ENCODE peak calls at places on chromosomes 3 and 15, in six cellular contexts. One of them, this sample, is unnamed. For H3K9me3, the result is how much of the 10 kb centered on the place peaks cover.

GRCh38 chr3:56878046-56878445 is 76.3 kb upstream of the ARHGEF3 start:
- DNase-seq in adipocyte: no peak
- DNase-seq in prostate gland: no peak
- DNase-seq in Peyer's patch: no peak
- DNase-seq in cardiac muscle cell: peak
- DNase-seq in naive thymus-derived CD4-positive, alpha-beta T cell: no peak
- DNase-seq in this sample: no peak

GRCh38 chr3:27721717-27722564 is at the start of gene EOMES:
- DNase-seq in adipocyte: peak
- DNase-seq in prostate gland: no peak
- DNase-seq in Peyer's patch: peak
- DNase-seq in cardiac muscle cell: peak
- DNase-seq in naive thymus-derived CD4-positive, alpha-beta T cell: peak
- DNase-seq in this sample: peak

GRCh38 chr15:45594322-45594721 is 7.1 kb downstream of the BLOC1S6 start:
- DNase-seq in adipocyte: peak
- DNase-seq in prostate gland: no peak
- DNase-seq in Peyer's patch: no peak
- DNase-seq in cardiac muscle cell: no peak
- DNase-seq in naive thymus-derived CD4-positive, alpha-beta T cell: no peak
- DNase-seq in this sample: no peak

GRCh38 chr3:105746226-105746996 is 122.4 kb downstream of the CBLB start:
- DNase-seq in adipocyte: no peak
- DNase-seq in prostate gland: no peak
- DNase-seq in Peyer's patch: no peak
- DNase-seq in cardiac muscle cell: no peak
- DNase-seq in naive thymus-derived CD4-positive, alpha-beta T cell: no peak
- DNase-seq in this sample: no peak

GRCh38 chr3:111954228-111954990 is 24.4 kb upstream of the ABHD10 start:
- DNase-seq in adipocyte: peak
- DNase-seq in prostate gland: peak
- DNase-seq in Peyer's patch: no peak
- DNase-seq in cardiac muscle cell: no peak
- DNase-seq in naive thymus-derived CD4-positive, alpha-beta T cell: no peak
- DNase-seq in this sample: no peak

GRCh38 chr15:81485806-81486205 is 111.8 kb upstream of the TMC3 start:
- DNase-seq in adipocyte: no peak
- DNase-seq in prostate gland: no peak
- DNase-seq in Peyer's patch: no peak
- DNase-seq in cardiac muscle cell: no peak
- DNase-seq in naive thymus-derived CD4-positive, alpha-beta T cell: no peak
- DNase-seq in this sample: no peak

GRCh38 chr3:149233323-149233722 is 11.7 kb upstream of the CP start:
- DNase-seq in adipocyte: no peak
- DNase-seq in prostate gland: no peak
- DNase-seq in Peyer's patch: no peak
- DNase-seq in cardiac muscle cell: no peak
- DNase-seq in naive thymus-derived CD4-positive, alpha-beta T cell: no peak
- DNase-seq in this sample: no peak

GRCh38 chr15:38504680-38505467 is 50.9 kb downstream of the FAM98B start:
- DNase-seq in adipocyte: no peak
- DNase-seq in prostate gland: no peak
- DNase-seq in Peyer's patch: no peak
- DNase-seq in cardiac muscle cell: no peak
- DNase-seq in naive thymus-derived CD4-positive, alpha-beta T cell: no peak
- DNase-seq in this sample: no peak

GRCh38 chr3:183777016-183777618 is 48.3 kb downstream of the MAP6D1 start:
- DNase-seq in adipocyte: peak
- DNase-seq in prostate gland: no peak
- DNase-seq in Peyer's patch: no peak
- DNase-seq in cardiac muscle cell: no peak
- DNase-seq in naive thymus-derived CD4-positive, alpha-beta T cell: no peak
- DNase-seq in this sample: no peak

GRCh38 chr3:71649757-71650156 is 66.2 kb upstream of the FOXP1 start:
- DNase-seq in adipocyte: no peak
- DNase-seq in prostate gland: no peak
- DNase-seq in Peyer's patch: peak
- DNase-seq in cardiac muscle cell: no peak
- DNase-seq in naive thymus-derived CD4-positive, alpha-beta T cell: no peak
- DNase-seq in this sample: no peak

GRCh38 chr3:116579843-116580242 is 129.7 kb upstream of the TUSC7 start:
- DNase-seq in adipocyte: peak
- DNase-seq in prostate gland: no peak
- DNase-seq in Peyer's patch: no peak
- DNase-seq in cardiac muscle cell: peak
- DNase-seq in naive thymus-derived CD4-positive, alpha-beta T cell: no peak
- DNase-seq in this sample: no peak

GRCh38 chr3:189225431-189225830 is 53.7 kb downstream of the TPRG1 start:
- DNase-seq in adipocyte: no peak
- DNase-seq in prostate gland: no peak
- DNase-seq in Peyer's patch: no peak
- DNase-seq in cardiac muscle cell: no peak
- DNase-seq in naive thymus-derived CD4-positive, alpha-beta T cell: no peak
- DNase-seq in this sample: no peak

GRCh38 chr15:90845201-90845949 is 23.0 kb upstream of the FURIN start:
- DNase-seq in adipocyte: peak
- DNase-seq in prostate gland: no peak
- DNase-seq in Peyer's patch: peak
- DNase-seq in cardiac muscle cell: no peak
- DNase-seq in naive thymus-derived CD4-positive, alpha-beta T cell: no peak
- DNase-seq in this sample: no peak

GRCh38 chr3:29950232-29950631 is 656.2 kb upstream of the TGFBR2 start:
- DNase-seq in adipocyte: no peak
- DNase-seq in prostate gland: no peak
- DNase-seq in Peyer's patch: no peak
- DNase-seq in cardiac muscle cell: no peak
- DNase-seq in naive thymus-derived CD4-positive, alpha-beta T cell: no peak
- DNase-seq in this sample: no peak

GRCh38 chr3:64341355-64341754 is 116.1 kb upstream of the PRICKLE2 start:
- DNase-seq in adipocyte: peak
- DNase-seq in prostate gland: no peak
- DNase-seq in Peyer's patch: no peak
- DNase-seq in cardiac muscle cell: no peak
- DNase-seq in naive thymus-derived CD4-positive, alpha-beta T cell: no peak
- DNase-seq in this sample: no peak

GRCh38 chr15:57061281-57061680 is 142.8 kb downstream of the TCF12 start:
- DNase-seq in adipocyte: no peak
- DNase-seq in prostate gland: no peak
- DNase-seq in Peyer's patch: no peak
- DNase-seq in cardiac muscle cell: no peak
- DNase-seq in naive thymus-derived CD4-positive, alpha-beta T cell: no peak
- DNase-seq in this sample: no peak

GRCh38 chr3:67635806-67636205 is 18.6 kb downstream of the SUCLG2 start:
- DNase-seq in adipocyte: peak
- DNase-seq in prostate gland: no peak
- DNase-seq in Peyer's patch: no peak
- DNase-seq in cardiac muscle cell: no peak
- DNase-seq in naive thymus-derived CD4-positive, alpha-beta T cell: no peak
- DNase-seq in this sample: no peak

GRCh38 chr3:77320514-77320913 is 280.6 kb downstream of the ROBO2 start:
- DNase-seq in adipocyte: peak
- DNase-seq in prostate gland: no peak
- DNase-seq in Peyer's patch: no peak
- DNase-seq in cardiac muscle cell: peak
- DNase-seq in naive thymus-derived CD4-positive, alpha-beta T cell: no peak
- DNase-seq in this sample: no peak

GRCh38 chr15:54482251-54482650 is 504.0 kb downstream of the UNC13C start:
- DNase-seq in adipocyte: no peak
- DNase-seq in prostate gland: no peak
- DNase-seq in Peyer's patch: no peak
- DNase-seq in cardiac muscle cell: no peak
- DNase-seq in naive thymus-derived CD4-positive, alpha-beta T cell: no peak
- DNase-seq in this sample: no peak

GRCh38 chr3:169562988-169563774 is 100.3 kb downstream of the MECOM start:
- DNase-seq in adipocyte: no peak
- DNase-seq in prostate gland: no peak
- DNase-seq in Peyer's patch: no peak
- DNase-seq in cardiac muscle cell: no peak
- DNase-seq in naive thymus-derived CD4-positive, alpha-beta T cell: no peak
- DNase-seq in this sample: no peak

GRCh38 chr15:63380828-63381282 is 791 bp downstream of the CA12 start:
- DNase-seq in adipocyte: no peak
- DNase-seq in prostate gland: no peak
- DNase-seq in Peyer's patch: peak
- DNase-seq in cardiac muscle cell: no peak
- DNase-seq in naive thymus-derived CD4-positive, alpha-beta T cell: no peak
- DNase-seq in this sample: no peak

GRCh38 chr3:143242101-143242500 is 122.5 kb downstream of the CHST2 start:
- DNase-seq in adipocyte: peak
- DNase-seq in prostate gland: no peak
- DNase-seq in Peyer's patch: no peak
- DNase-seq in cardiac muscle cell: no peak
- DNase-seq in naive thymus-derived CD4-positive, alpha-beta T cell: no peak
- DNase-seq in this sample: no peak

GRCh38 chr3:127485396-127486170 is 105.0 kb downstream of the TPRA1 start:
- DNase-seq in adipocyte: no peak
- DNase-seq in prostate gland: no peak
- DNase-seq in Peyer's patch: peak
- DNase-seq in cardiac muscle cell: no peak
- DNase-seq in naive thymus-derived CD4-positive, alpha-beta T cell: no peak
- DNase-seq in this sample: no peak

GRCh38 chr3:128922804-128923459 is 43.5 kb downstream of the ACAD9 start:
- DNase-seq in adipocyte: no peak
- DNase-seq in prostate gland: no peak
- DNase-seq in Peyer's patch: peak
- DNase-seq in cardiac muscle cell: no peak
- DNase-seq in naive thymus-derived CD4-positive, alpha-beta T cell: peak
- DNase-seq in this sample: no peak

GRCh38 chr3:138479355-138479964 is 45.0 kb downstream of the ESYT3 start:
- DNase-seq in adipocyte: peak
- DNase-seq in prostate gland: no peak
- DNase-seq in Peyer's patch: no peak
- DNase-seq in cardiac muscle cell: peak
- DNase-seq in naive thymus-derived CD4-positive, alpha-beta T cell: no peak
- DNase-seq in this sample: no peak

GRCh38 chr15:42931702-42932486 is 11.3 kb upstream of the TTBK2 start:
- DNase-seq in adipocyte: no peak
- DNase-seq in prostate gland: peak
- DNase-seq in Peyer's patch: no peak
- DNase-seq in cardiac muscle cell: no peak
- DNase-seq in naive thymus-derived CD4-positive, alpha-beta T cell: no peak
- DNase-seq in this sample: no peak

GRCh38 chr3:46876313-46877300 is 914 bp upstream of the PTH1R start:
- DNase-seq in adipocyte: no peak
- DNase-seq in prostate gland: no peak
- DNase-seq in Peyer's patch: no peak
- DNase-seq in cardiac muscle cell: no peak
- DNase-seq in naive thymus-derived CD4-positive, alpha-beta T cell: no peak
- DNase-seq in this sample: no peak

GRCh38 chr3:37150621-37151020 is 23.8 kb downstream of the LRRFIP2 start:
- DNase-seq in adipocyte: peak
- DNase-seq in prostate gland: no peak
- DNase-seq in Peyer's patch: no peak
- DNase-seq in cardiac muscle cell: no peak
- DNase-seq in naive thymus-derived CD4-positive, alpha-beta T cell: no peak
- DNase-seq in this sample: no peak

GRCh38 chr15:87267798-87268197 is 988.7 kb downstream of the NTRK3 start:
- DNase-seq in adipocyte: peak
- DNase-seq in prostate gland: no peak
- DNase-seq in Peyer's patch: no peak
- DNase-seq in cardiac muscle cell: no peak
- DNase-seq in naive thymus-derived CD4-positive, alpha-beta T cell: no peak
- DNase-seq in this sample: no peak

GRCh38 chr3:44734646-44735168 is 5.3 kb downstream of the ZNF501 start:
- DNase-seq in adipocyte: no peak
- DNase-seq in prostate gland: no peak
- DNase-seq in Peyer's patch: no peak
- DNase-seq in cardiac muscle cell: no peak
- DNase-seq in naive thymus-derived CD4-positive, alpha-beta T cell: no peak
- DNase-seq in this sample: no peak

DNA sequence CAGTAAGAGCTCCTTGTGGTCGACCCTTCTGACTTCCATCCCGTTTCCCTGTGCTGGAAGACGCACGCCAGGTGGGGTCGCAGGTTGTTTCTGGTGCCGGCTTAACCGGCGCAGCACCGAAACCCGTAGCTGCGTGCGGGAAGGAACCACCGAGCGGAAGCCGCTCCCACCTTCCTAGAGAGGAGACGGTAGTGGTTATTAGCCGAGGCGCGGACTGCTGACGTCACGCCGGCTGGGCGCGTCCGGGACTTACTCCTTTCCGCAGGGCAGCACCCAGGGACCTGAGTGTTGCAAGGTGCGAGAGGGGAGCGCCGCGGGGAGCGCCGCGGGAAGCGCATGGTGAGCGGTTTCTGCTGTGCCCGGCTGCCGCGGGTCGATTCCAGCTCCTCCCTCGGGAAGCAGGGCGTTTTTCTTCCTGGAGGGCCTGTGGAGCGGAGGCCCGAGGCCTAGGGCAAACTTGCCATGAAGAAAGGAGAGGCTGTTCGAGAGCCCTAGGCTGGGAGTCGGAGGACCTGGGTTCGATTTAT is at the start of gene ZNF501:
- DNase-seq in adipocyte: peak
- DNase-seq in prostate gland: peak
- DNase-seq in Peyer's patch: peak
- DNase-seq in cardiac muscle cell: peak
- DNase-seq in naive thymus-derived CD4-positive, alpha-beta T cell: peak
- DNase-seq in this sample: peak
- H3K9me3 ChIP-seq in adipocyte: half or more
- H3K9me3 ChIP-seq in prostate gland: under half
- H3K9me3 ChIP-seq in Peyer's patch: under half
- H3K9me3 ChIP-seq in cardiac muscle cell: under half
- H3K9me3 ChIP-seq in naive thymus-derived CD4-positive, alpha-beta T cell: under half
- H3K9me3 ChIP-seq in this sample: under half

GRCh38 chr15:27933562-27933961 is 165.6 kb downstream of the OCA2 start:
- DNase-seq in adipocyte: no peak
- DNase-seq in prostate gland: no peak
- DNase-seq in Peyer's patch: no peak
- DNase-seq in cardiac muscle cell: no peak
- DNase-seq in naive thymus-derived CD4-positive, alpha-beta T cell: no peak
- DNase-seq in this sample: no peak
- H3K9me3 ChIP-seq in adipocyte: under half
- H3K9me3 ChIP-seq in prostate gland: under half
- H3K9me3 ChIP-seq in Peyer's patch: under half
- H3K9me3 ChIP-seq in cardiac muscle cell: under half
- H3K9me3 ChIP-seq in naive thymus-derived CD4-positive, alpha-beta T cell: under half
- H3K9me3 ChIP-seq in this sample: under half

GRCh38 chr3:1139071-1139470 is 46.2 kb downstream of the CNTN6 start:
- DNase-seq in adipocyte: no peak
- DNase-seq in prostate gland: no peak
- DNase-seq in Peyer's patch: no peak
- DNase-seq in cardiac muscle cell: no peak
- DNase-seq in naive thymus-derived CD4-positive, alpha-beta T cell: no peak
- DNase-seq in this sample: no peak

GRCh38 chr3:1138036-1138435 is 45.2 kb downstream of the CNTN6 start:
- DNase-seq in adipocyte: no peak
- DNase-seq in prostate gland: no peak
- DNase-seq in Peyer's patch: no peak
- DNase-seq in cardiac muscle cell: no peak
- DNase-seq in naive thymus-derived CD4-positive, alpha-beta T cell: no peak
- DNase-seq in this sample: no peak

GRCh38 chr3:1131156-1131555 is 38.3 kb downstream of the CNTN6 start:
- DNase-seq in adipocyte: no peak
- DNase-seq in prostate gland: no peak
- DNase-seq in Peyer's patch: no peak
- DNase-seq in cardiac muscle cell: no peak
- DNase-seq in naive thymus-derived CD4-positive, alpha-beta T cell: no peak
- DNase-seq in this sample: no peak

GRCh38 chr3:1135194-1135593 is 42.4 kb downstream of the CNTN6 start:
- DNase-seq in adipocyte: no peak
- DNase-seq in prostate gland: no peak
- DNase-seq in Peyer's patch: no peak
- DNase-seq in cardiac muscle cell: no peak
- DNase-seq in naive thymus-derived CD4-positive, alpha-beta T cell: no peak
- DNase-seq in this sample: no peak
- H3K9me3 ChIP-seq in adipocyte: under half
- H3K9me3 ChIP-seq in prostate gland: under half
- H3K9me3 ChIP-seq in Peyer's patch: under half
- H3K9me3 ChIP-seq in cardiac muscle cell: under half
- H3K9me3 ChIP-seq in naive thymus-derived CD4-positive, alpha-beta T cell: under half
- H3K9me3 ChIP-seq in this sample: under half

GRCh38 chr15:99628374-99629001 is 62.7 kb downstream of the MEF2A start:
- DNase-seq in adipocyte: no peak
- DNase-seq in prostate gland: no peak
- DNase-seq in Peyer's patch: no peak
- DNase-seq in cardiac muscle cell: no peak
- DNase-seq in naive thymus-derived CD4-positive, alpha-beta T cell: no peak
- DNase-seq in this sample: no peak
- H3K9me3 ChIP-seq in adipocyte: under half
- H3K9me3 ChIP-seq in prostate gland: under half
- H3K9me3 ChIP-seq in Peyer's patch: under half
- H3K9me3 ChIP-seq in cardiac muscle cell: under half
- H3K9me3 ChIP-seq in naive thymus-derived CD4-positive, alpha-beta T cell: under half
- H3K9me3 ChIP-seq in this sample: under half